ENCODE peak calls at places on chromosome 18, in four cellular contexts. L is WERI-Rb-1, G is stromal cell of bone marrow, I is amniotic stem cell. U is an unnamed sample.

GRCh38 chr18:9547767-9548166 is 66.6 kb downstream of the PPP4R1 start:
- DNase-seq in I (no peak), L (no peak), G (no peak), U (no peak)

GRCh38 chr18:13514558-13514957 is 211.8 kb downstream of the FAM210A start:
- DNase-seq in I (no peak), G (no peak), L (peak), U (no peak)

GRCh38 chr18:62030091-62030985 is 137.5 kb upstream of the RNF152 start:
- DNase-seq in G (no peak), L (no peak), I (peak), U (no peak)

GRCh38 chr18:46155652-46156051 is 51.5 kb downstream of the HAUS1 start:
- DNase-seq in I (peak), G (peak), L (no peak), U (no peak)

GRCh38 chr18:24633121-24633520 is 172.7 kb downstream of the HRH4 start:
- DNase-seq in L (peak), G (no peak), I (no peak), U (no peak)

GRCh38 chr18:47747260-47747795 is 183.1 kb downstream of the SMAD2 start:
- DNase-seq in G (no peak), L (no peak), I (no peak), U (no peak)

GRCh38 chr18:25099838-25100393 is 252.1 kb downstream of the ZNF521 start:
- DNase-seq in G (no peak), I (no peak), L (peak), U (no peak)

GRCh38 chr18:50659091-50660003 is 99.5 kb downstream of the MAPK4 start:
- DNase-seq in L (peak), I (no peak), G (peak), U (peak)

GRCh38 chr18:21991897-21992296 is 177.5 kb upstream of the GATA6 start:
- DNase-seq in L (no peak), G (no peak), I (no peak), U (no peak)

GRCh38 chr18:48137354-48138208 is 207.1 kb upstream of the SMAD2 start:
- DNase-seq in L (no peak), I (no peak), G (no peak), U (no peak)

GRCh38 chr18:75204262-75204977 is 4.5 kb downstream of the PTGR3 start:
- DNase-seq in G (no peak), L (no peak), I (no peak), U (no peak)

GRCh38 chr18:51537487-51537886 is 340.0 kb upstream of the MEX3C start:
- DNase-seq in I (no peak), L (peak), G (no peak), U (no peak)